ENCODE peak calls at places on chromosomes 1 and 21, in four cellular contexts. Q is fibroblast of pulmonary artery, P is cardiac muscle cell, H is type B pancreatic cell. S is an unnamed sample.

GRCh38 chr1:158087320-158087927 is 93.3 kb upstream of the CD1D start:
- DNase-seq in Q (peak; percentile 85), P (peak; percentile 87), H (no peak), S (peak; percentile 77)

GRCh38 chr21:32368386-32368785 is 24.4 kb downstream of the URB1 start:
- DNase-seq in Q (no peak), P (no peak), H (no peak), S (no peak)

GRCh38 chr21:44761747-44762208 is 39.8 kb downstream of the UBE2G2 start:
- DNase-seq in Q (no peak), P (no peak), H (peak; percentile 64), S (no peak)

GRCh38 chr21:25133939-25134338 is 473.3 kb downstream of the MRPL39 start:
- DNase-seq in Q (no peak), P (no peak), H (no peak), S (no peak)

GRCh38 chr1:230979389-230979716 is 459 bp downstream of the ARV1 start:
- DNase-seq in Q (no peak), P (no peak), H (no peak), S (no peak)

GRCh38 chr1:17441993-17442357 is 2.5 kb upstream of the RCC2 start:
- DNase-seq in Q (no peak), P (no peak), H (no peak), S (no peak)

GRCh38 chr1:159756397-159756796 is 24.4 kb upstream of the DUSP23 start:
- DNase-seq in Q (peak; percentile 71), P (no peak), H (no peak), S (no peak)

GRCh38 chr1:21857142-21857839 is 45.2 kb downstream of the LDLRAD2 start:
- DNase-seq in Q (no peak), P (peak; percentile 30), H (no peak), S (no peak)

GRCh38 chr1:204742676-204743075 is 57.1 kb upstream of the LRRN2 start:
- DNase-seq in Q (no peak), P (no peak), H (no peak), S (no peak)

GRCh38 chr1:230822092-230822581 is 46.2 kb downstream of the C1orf198 start:
- DNase-seq in Q (no peak), P (no peak), H (peak; percentile 57), S (no peak)

GRCh38 chr1:226044514-226045132 is 17.9 kb upstream of the H3-3A start:
- DNase-seq in Q (no peak), P (no peak), H (no peak), S (no peak)

GRCh38 chr1:156945881-156946661 is 25.6 kb downstream of the LRRC71 start:
- DNase-seq in Q (no peak), P (no peak), H (no peak), S (no peak)

GRCh38 chr1:152870831-152871730 is 7.0 kb upstream of the SMCP start:
- DNase-seq in Q (peak; percentile 10), P (peak; percentile 25), H (no peak), S (peak; percentile 12)

GRCh38 chr1:206962269-206962668 is 8.0 kb downstream of the FCAMR start:
- DNase-seq in Q (no peak), P (no peak), H (no peak), S (no peak)

GRCh38 chr1:93471911-93472310 is 24.0 kb downstream of the FNBP1L start:
- DNase-seq in Q (peak; percentile 69), P (no peak), H (no peak), S (no peak)

GRCh38 chr1:66521736-66522365 is 12.1 kb upstream of the SGIP1 start:
- DNase-seq in Q (peak; percentile 85), P (no peak), H (no peak), S (no peak)

GRCh38 chr1:7300893-7301292 is 470.2 kb upstream of the VAMP3 start:
- DNase-seq in Q (peak; percentile 57), P (no peak), H (peak; percentile 32), S (no peak)